ENCODE peak calls at places on chromosome 17, in ten cellular contexts. Z is left ventricle myocardium inferior, W is IMR-90, M is ovary, H is transverse colon, B is colonic mucosa, L is small intestine, V is spleen, T is A549, I is hepatocyte. D is an unnamed sample. For H3K4me1, the result is how much of the 10 kb centered on the place peaks cover.

GRCh38 chr17:61806941-61807340 is 56.4 kb downstream of the BRIP1 start:
- DNase-seq in Z (no peak), W (peak), M (no peak), H (no peak), B (no peak), L (no peak), V (no peak), T (no peak), I (no peak), D (peak)

GRCh38 chr17:17832040-17832363 is 4.8 kb downstream of the SREBF1 start:
- DNase-seq in Z (no peak), W (no peak), M (no peak), H (no peak), B (no peak), L (no peak), V (no peak), T (no peak), I (no peak), D (no peak)

GRCh38 chr17:78174332-78174869 is 6.0 kb downstream of the SYNGR2 start:
- DNase-seq in Z (peak), W (no peak), M (peak), H (peak), B (peak), L (peak), V (peak), T (no peak), I (no peak), D (no peak)

GRCh38 chr17:6986676-6987075 is 9.2 kb upstream of the ALOX12 start:
- DNase-seq in Z (no peak), W (no peak), M (no peak), H (no peak), B (no peak), L (no peak), V (no peak), T (no peak), I (no peak), D (no peak)

GRCh38 chr17:82495844-82496528 is 23.5 kb upstream of the FOXK2 start:
- DNase-seq in Z (no peak), W (no peak), M (no peak), H (peak), B (peak), L (peak), V (no peak), T (no peak), I (no peak), D (no peak)

GRCh38 chr17:2302740-2303277 is 776 bp downstream of the SMG6 start:
- DNase-seq in Z (no peak), W (peak), M (no peak), H (no peak), B (no peak), L (no peak), V (no peak), T (no peak), I (no peak), D (no peak)

GRCh38 chr17:72976971-72977767 is 115.3 kb downstream of the SLC39A11 start:
- DNase-seq in Z (peak), W (peak), M (peak), H (peak), B (no peak), L (peak), V (no peak), T (peak), I (peak), D (peak)

GRCh38 chr17:3556239-3556904 is 1.2 kb downstream of the TRPV3 start:
- DNase-seq in Z (no peak), W (no peak), M (no peak), H (no peak), B (no peak), L (no peak), V (no peak), T (no peak), I (no peak), D (no peak)

GRCh38 chr17:4738136-4739121 is 1.2 kb upstream of the ZMYND15 start:
- DNase-seq in Z (no peak), W (no peak), M (no peak), H (peak), B (peak), L (peak), V (peak), T (no peak), I (peak), D (no peak)

GRCh38 chr17:54907385-54907784 is 6.7 kb downstream of the TOM1L1 start:
- DNase-seq in Z (no peak), W (no peak), M (no peak), H (no peak), B (no peak), L (peak), V (no peak), T (no peak), I (peak), D (no peak)
- H3K4me3 ChIP-seq in Z (no peak), W (no peak), M (no peak), H (no peak), B (no peak), L (no peak), V (no peak), T (no peak), I (no peak), D (no peak)

GRCh38 chr17:63558441-63558840 is 8.2 kb downstream of the DCAF7 start:
- DNase-seq in Z (no peak), W (no peak), M (no peak), H (no peak), B (no peak), L (no peak), V (no peak), T (no peak), I (no peak), D (no peak)
- H3K4me1 ChIP-seq in Z (under half), W (under half), M (under half), H (under half), B (under half), L (under half), V (half or more), T (under half), I (under half), D (under half)

GRCh38 chr17:50269477-50270429 is 4.5 kb upstream of the TMEM92 start:
- DNase-seq in Z (peak), W (peak), M (peak), H (peak), B (peak), L (peak), V (peak), T (peak), I (peak), D (peak)
- H3K4me3 ChIP-seq in Z (no peak), W (peak), M (no peak), H (no peak), B (no peak), L (no peak), V (no peak), T (no peak), I (no peak), D (peak)

GRCh38 chr17:67442787-67443624 is 65.9 kb downstream of the PITPNC1 start:
- DNase-seq in Z (no peak), W (no peak), M (no peak), H (no peak), B (no peak), L (no peak), V (no peak), T (no peak), I (no peak), D (no peak)
- H3K4me1 ChIP-seq in Z (half or more), W (under half), M (under half), H (under half), B (under half), L (under half), V (half or more), T (under half), I (under half), D (under half)

GRCh38 chr17:1280652-1281051 is 1.2 kb downstream of the TRARG1 start:
- DNase-seq in Z (no peak), W (no peak), M (no peak), H (no peak), B (no peak), L (no peak), V (no peak), T (no peak), I (no peak), D (no peak)
- H3K4me3 ChIP-seq in Z (peak), W (no peak), M (no peak), H (no peak), B (no peak), L (no peak), V (no peak), T (no peak), I (no peak), D (peak)

GRCh38 chr17:40106089-40106759 is 5.8 kb upstream of the NR1D1 start:
- DNase-seq in Z (peak), W (no peak), M (peak), H (no peak), B (no peak), L (no peak), V (no peak), T (no peak), I (no peak), D (no peak)
- H3K4me1 ChIP-seq in Z (half or more), W (under half), M (half or more), H (half or more), B (under half), L (under half), V (half or more), T (half or more), I (half or more), D (half or more)